ENCODE peak calls at places on chromosomes 16 and 17, in nine cellular contexts. C is head of caudate nucleus; E is left cardiac atrium; I is T-helper 22 cell; H is BJ; U is T47D; J is stimulated activated naive CD8-positive, alpha-beta T cell treated with anti-CD3 and anti-CD28 coated beads, Interleukin-15, amount 100 ng/mL, for 72 hours; B is left ventricle myocardium inferior; O is COLO829. N is an unnamed sample.

GRCh38 chr17:59803377-59803757 is 89.4 kb downstream of the TUBD1 start:
- DNase-seq in J (no peak), E (no peak), O (no peak), H (no peak), I (no peak), U (no peak), C (no peak), B (no peak), N (no peak)

GRCh38 chr17:81648013-81648706 is 8.2 kb downstream of the PDE6G start:
- DNase-seq in O (no peak), C (no peak), I (no peak), J (no peak), B (no peak), H (no peak), E (no peak), U (no peak), N (no peak)

GRCh38 chr17:14359251-14359939 is 58.5 kb downstream of the HS3ST3B1 start:
- DNase-seq in H (no peak), B (no peak), J (peak), O (no peak), E (no peak), U (no peak), I (no peak), C (no peak), N (no peak)

GRCh38 chr17:29619251-29619650 is 3.5 kb downstream of the CORO6 start:
- DNase-seq in J (no peak), I (no peak), U (no peak), B (no peak), C (peak), H (no peak), E (peak), O (peak), N (no peak)

GRCh38 chr17:63442549-63443035 is 3.5 kb downstream of the CYB561 start:
- DNase-seq in E (no peak), B (no peak), C (no peak), O (no peak), H (no peak), I (no peak), J (no peak), U (no peak), N (no peak)

GRCh38 chr17:71032746-71033273 is 863.5 kb downstream of the KCNJ2 start:
- DNase-seq in I (no peak), J (no peak), H (no peak), C (no peak), O (no peak), U (no peak), E (no peak), B (no peak), N (no peak)

GRCh38 chr17:29237476-29238132 is 9.1 kb upstream of the CRYBA1 start:
- DNase-seq in U (no peak), I (no peak), H (no peak), B (no peak), J (no peak), O (no peak), C (no peak), E (no peak), N (no peak)

GRCh38 chr16:66930189-66930588 is 4.0 kb downstream of the CIAO2B start:
- DNase-seq in C (no peak), E (peak), I (no peak), O (no peak), J (no peak), H (no peak), B (no peak), U (no peak), N (peak)

GRCh38 chr16:29899516-29900101 is at the start of gene SEZ6L2:
- DNase-seq in H (peak), O (peak), U (peak), I (no peak), E (peak), C (peak), B (peak), J (peak), N (peak)

GRCh38 chr17:82913304-82914043 is 73.7 kb upstream of the ZNF750 start:
- DNase-seq in H (no peak), C (no peak), U (peak), E (no peak), I (no peak), O (no peak), B (no peak), J (no peak), N (peak)

GRCh38 chr16:81543571-81543970 is 99.0 kb downstream of the CMIP start:
- DNase-seq in J (no peak), U (no peak), H (no peak), B (no peak), I (no peak), E (no peak), O (no peak), C (no peak), N (no peak)

GRCh38 chr17:82840431-82840831 is 609 bp upstream of the ZNF750 start:
- DNase-seq in J (no peak), O (no peak), I (no peak), H (no peak), U (no peak), C (no peak), B (no peak), E (no peak), N (no peak)

N was measured in kidney.